ENCODE peak calls at places on chromosomes 3 and 15, in six cellular contexts. U is GM13976, A is transverse colon, Z is D341Med, F is NCI-H460, M is GM12891. Q is an unnamed sample.

GRCh38 chr3:48662753-48663488 is at the start of gene CELSR3:
- DNase-seq in A (peak; percentile 77), Z (peak; percentile 73), M (no peak), U (peak; percentile 73), F (peak; percentile 86), Q (peak; percentile 92)

GRCh38 chr3:184559336-184559735 is 2.2 kb upstream of the EPHB3 start:
- DNase-seq in F (no peak), A (peak; percentile 84), Z (no peak), U (no peak), M (no peak), Q (no peak)

GRCh38 chr15:78291052-78291451 is 8.4 kb downstream of the SKIC8 start:
- DNase-seq in A (no peak), M (no peak), U (no peak), F (no peak), Z (no peak), Q (no peak)

GRCh38 chr15:48855501-48856440 is 22.2 kb upstream of the EID1 start:
- DNase-seq in A (peak; percentile 40), F (no peak), Z (peak; percentile 50), U (no peak), M (no peak), Q (peak; percentile 22)

GRCh38 chr3:26193558-26193957 is 403.7 kb downstream of the OXSM start:
- DNase-seq in U (no peak), A (no peak), Z (peak; percentile 20), M (no peak), F (no peak), Q (no peak)

GRCh38 chr15:32872606-32873291 is 154.9 kb downstream of the GREM1 start:
- DNase-seq in M (no peak), F (no peak), A (peak; percentile 48), U (no peak), Z (no peak), Q (no peak)

GRCh38 chr3:195033531-195034091 is 237.3 kb downstream of the XXYLT1 start:
- DNase-seq in Z (no peak), U (peak; percentile 41), M (no peak), A (peak; percentile 67), F (no peak), Q (no peak)

GRCh38 chr3:144344925-144345548 is 373.4 kb downstream of the DIPK2A start:
- DNase-seq in U (no peak), M (no peak), Z (no peak), F (no peak), A (no peak), Q (no peak)

GRCh38 chr3:169694117-169694516 is 30.6 kb upstream of the MECOM start:
- DNase-seq in A (no peak), M (no peak), U (no peak), Z (no peak), F (no peak), Q (no peak)

GRCh38 chr3:23623841-23624240 is 181.9 kb upstream of the UBE2E1 start:
- DNase-seq in U (no peak), A (no peak), M (no peak), F (no peak), Z (no peak), Q (no peak)

GRCh38 chr15:51874751-51875644 is 45.5 kb downstream of the TMOD3 start:
- DNase-seq in A (peak; percentile 48), F (peak; percentile 94), U (no peak), Z (no peak), M (no peak), Q (peak; percentile 31)

GRCh38 chr3:48899298-48899697 is 616 bp upstream of the SLC25A20 start:
- DNase-seq in U (no peak), A (no peak), M (no peak), F (no peak), Z (no peak), Q (no peak)

GRCh38 chr15:68795298-68795848 is 25.3 kb downstream of the ANP32A start:
- DNase-seq in F (no peak), Z (peak; percentile 96), M (peak; percentile 55), A (peak; percentile 90), U (peak; percentile 75), Q (no peak)

GRCh38 chr15:52529289-52529929 is 729 bp upstream of the MYO5A start:
- DNase-seq in F (no peak), Z (peak; percentile 36), A (peak; percentile 20), M (no peak), U (peak; percentile 27), Q (no peak)

GRCh38 chr3:183966361-183966791 is 51.3 kb downstream of the ABCC5 start:
- DNase-seq in M (no peak), F (no peak), Z (no peak), A (no peak), U (no peak), Q (no peak)

GRCh38 chr3:136602818-136603217 is 149.4 kb downstream of the STAG1 start:
- DNase-seq in U (no peak), M (no peak), Z (no peak), A (no peak), F (no peak), Q (no peak)

GRCh38 chr3:112437146-112438022 is 61.9 kb downstream of the BTLA start:
- DNase-seq in A (no peak), Z (no peak), U (peak; percentile 45), F (no peak), M (no peak), Q (peak; percentile 35)

GRCh38 chr15:51830279-51830806 is 890 bp downstream of the TMOD3 start:
- DNase-seq in U (no peak), A (no peak), M (no peak), F (no peak), Z (no peak), Q (no peak)

GRCh38 chr3:180538493-180538892 is 63.5 kb upstream of the TTC14 start:
- DNase-seq in Z (no peak), F (no peak), M (no peak), A (no peak), U (no peak), Q (no peak)

GRCh38 chr3:183274609-183275008 is 21.6 kb downstream of the B3GNT5 start:
- DNase-seq in U (no peak), Z (no peak), F (no peak), M (no peak), A (no peak), Q (no peak)

GRCh38 chr15:73851679-73852078 is 21.7 kb upstream of the TBC1D21 start:
- DNase-seq in U (peak; percentile 55), M (peak; percentile 30), Z (no peak), F (peak; percentile 52), A (peak; percentile 12), Q (no peak)

GRCh38 chr3:184685646-184686045 is 26.2 kb downstream of the MAGEF1 start:
- DNase-seq in U (no peak), F (no peak), Z (no peak), M (no peak), A (no peak), Q (no peak)

GRCh38 chr15:100201376-100202280 is 140.1 kb downstream of the ADAMTS17 start:
- DNase-seq in F (no peak), U (no peak), Z (no peak), A (no peak), M (no peak), Q (no peak)

GRCh38 chr3:41173926-41174702 is 25.2 kb upstream of the CTNNB1 start:
- DNase-seq in M (no peak), A (no peak), F (no peak), Z (no peak), U (no peak), Q (no peak)

GRCh38 chr3:30680789-30681188 is 74.4 kb downstream of the TGFBR2 start:
- DNase-seq in U (no peak), F (no peak), A (no peak), Z (no peak), M (no peak), Q (no peak)

GRCh38 chr15:69974321-69974720 is 123.4 kb downstream of the TLE3 start:
- DNase-seq in U (no peak), Z (peak; percentile 79), A (no peak), F (no peak), M (no peak), Q (no peak)

GRCh38 chr3:52845157-52845556 is 10.3 kb upstream of the MUSTN1 start:
- DNase-seq in A (peak; percentile 40), Z (no peak), M (no peak), U (no peak), F (no peak), Q (no peak)

GRCh38 chr3:31752305-31753049 is 219.8 kb downstream of the STT3B start:
- DNase-seq in M (no peak), A (no peak), Z (no peak), F (no peak), U (no peak), Q (no peak)